ENCODE peak calls at places on chromosomes 1 and 21, in six cellular contexts. O, H, V, K, B and E are unnamed samples.
A peak's percentile ranks its signal among the peaks of the same experiment; 100 is the strongest.

GRCh38 chr1:109971559-109971958 is 13.0 kb upstream of the AHCYL1 start:
- DNase-seq in O (no peak), H (no peak), V (no peak), K (no peak), B (no peak), E (no peak)

GRCh38 chr1:59750612-59751395 is 63.9 kb upstream of the HOOK1 start:
- DNase-seq in O (no peak), H (peak; percentile 76), V (no peak), K (peak; percentile 97), B (no peak), E (no peak)

GRCh38 chr1:64482720-64483119 is 12.8 kb downstream of the CACHD1 start:
- DNase-seq in O (no peak), H (no peak), V (no peak), K (no peak), B (no peak), E (no peak)

GRCh38 chr1:85460555-85461088 is 4.3 kb downstream of the DDAH1 start:
- DNase-seq in O (no peak), H (no peak), V (no peak), K (no peak), B (no peak), E (peak; percentile 58)

GRCh38 chr1:94801919-94802546 is 18.1 kb upstream of the SLC44A3 start:
- DNase-seq in O (peak; percentile 82), H (peak; percentile 77), V (no peak), K (peak; percentile 71), B (peak; percentile 47), E (peak; percentile 42)

GRCh38 chr1:186648606-186649005 is 31.6 kb downstream of the PTGS2 start:
- DNase-seq in O (no peak), H (no peak), V (no peak), K (no peak), B (no peak), E (no peak)

GRCh38 chr1:175168782-175169181 is 23.8 kb downstream of the KIAA0040 start:
- DNase-seq in O (no peak), H (no peak), V (no peak), K (no peak), B (no peak), E (no peak)

GRCh38 chr1:231666957-231667601 is 40.5 kb downstream of the DISC1 start:
- DNase-seq in O (no peak), H (no peak), V (no peak), K (no peak), B (no peak), E (no peak)

GRCh38 chr1:203669739-203670138 is 43.1 kb downstream of the ATP2B4 start:
- DNase-seq in O (no peak), H (no peak), V (no peak), K (peak; percentile 70), B (no peak), E (no peak)

GRCh38 chr1:12177156-12177998 is 10.6 kb downstream of the TNFRSF1B start:
- DNase-seq in O (no peak), H (no peak), V (no peak), K (peak; percentile 20), B (no peak), E (no peak)

GRCh38 chr1:245277276-245277675 is 122.5 kb downstream of the KIF26B start:
- DNase-seq in O (no peak), H (no peak), V (no peak), K (no peak), B (no peak), E (no peak)

GRCh38 chr1:33055210-33055991 is 18.7 kb upstream of the AK2 start:
- DNase-seq in O (peak; percentile 81), H (peak; percentile 91), V (no peak), K (peak; percentile 86), B (peak; percentile 85), E (peak; percentile 66)

GRCh38 chr1:22691354-22691753 is 19.3 kb upstream of the EPHB2 start:
- DNase-seq in O (no peak), H (no peak), V (no peak), K (no peak), B (no peak), E (no peak)

GRCh38 chr1:47637111-47637685 is 199.4 kb downstream of the FOXD2 start:
- DNase-seq in O (no peak), H (no peak), V (no peak), K (no peak), B (no peak), E (no peak)

GRCh38 chr1:67572217-67572593 is 112.8 kb upstream of the GADD45A start:
- DNase-seq in O (no peak), H (no peak), V (no peak), K (no peak), B (no peak), E (no peak)

GRCh38 chr1:40773748-40774265 is 9.8 kb upstream of the KCNQ4 start:
- DNase-seq in O (no peak), H (no peak), V (no peak), K (peak; percentile 8), B (no peak), E (no peak)

GRCh38 chr1:28521502-28522164 is 15.8 kb downstream of the RCC1 start:
- DNase-seq in O (no peak), H (no peak), V (no peak), K (no peak), B (no peak), E (no peak)

GRCh38 chr21:38861989-38862683 is 56.4 kb downstream of the ETS2 start:
- DNase-seq in O (no peak), H (no peak), V (no peak), K (no peak), B (no peak), E (no peak)

GRCh38 chr1:116997666-116998065 is 3.9 kb upstream of the CD101 start:
- DNase-seq in O (no peak), H (no peak), V (no peak), K (no peak), B (no peak), E (no peak)

GRCh38 chr1:160416369-160416768 is 16.0 kb downstream of the VANGL2 start:
- DNase-seq in O (no peak), H (no peak), V (no peak), K (peak; percentile 31), B (peak; percentile 74), E (no peak)

GRCh38 chr1:50420689-50421365 is 2.4 kb downstream of the DMRTA2 start:
- DNase-seq in O (no peak), H (no peak), V (no peak), K (no peak), B (peak; percentile 54), E (no peak)

GRCh38 chr1:232682248-232682647 is 52.3 kb upstream of the SIPA1L2 start:
- DNase-seq in O (no peak), H (no peak), V (no peak), K (no peak), B (no peak), E (no peak)

GRCh38 chr1:206887701-206888100 is 9.5 kb upstream of the IL24 start:
- DNase-seq in O (no peak), H (no peak), V (no peak), K (no peak), B (no peak), E (no peak)

GRCh38 chr1:5664906-5665875 is 327.0 kb downstream of the NPHP4 start:
- DNase-seq in O (no peak), H (peak; percentile 40), V (no peak), K (no peak), B (no peak), E (no peak)

GRCh38 chr1:29975036-29975694 is 738.8 kb downstream of the PTPRU start:
- DNase-seq in O (no peak), H (no peak), V (peak; percentile 29), K (peak; percentile 4), B (no peak), E (no peak)

GRCh38 chr1:26724118-26724517 is 28.3 kb downstream of the ARID1A start:
- DNase-seq in O (no peak), H (no peak), V (no peak), K (no peak), B (no peak), E (no peak)

GRCh38 chr1:26717066-26717465 is 21.3 kb downstream of the ARID1A start:
- DNase-seq in O (no peak), H (no peak), V (no peak), K (no peak), B (no peak), E (no peak)

GRCh38 chr1:26723013-26723991 is 27.5 kb downstream of the ARID1A start:
- DNase-seq in O (peak; percentile 86), H (peak; percentile 97), V (peak; percentile 93), K (peak; percentile 99), B (peak; percentile 86), E (peak; percentile 63)

GRCh38 chr1:26721669-26722355 is 26.0 kb downstream of the ARID1A start:
- DNase-seq in O (no peak), H (no peak), V (no peak), K (no peak), B (no peak), E (no peak)

GRCh38 chr1:26719205-26719604 is 23.4 kb downstream of the ARID1A start:
- DNase-seq in O (no peak), H (no peak), V (no peak), K (no peak), B (no peak), E (no peak)
- H3K36me3 ChIP-seq in O (no peaks in the 10 kb centered on the region), H (no peaks in the 10 kb centered on the region), V (no peaks in the 10 kb centered on the region), K (no peaks in the 10 kb centered on the region), B (no peaks in the 10 kb centered on the region), E (no peaks in the 10 kb centered on the region)

DNA sequence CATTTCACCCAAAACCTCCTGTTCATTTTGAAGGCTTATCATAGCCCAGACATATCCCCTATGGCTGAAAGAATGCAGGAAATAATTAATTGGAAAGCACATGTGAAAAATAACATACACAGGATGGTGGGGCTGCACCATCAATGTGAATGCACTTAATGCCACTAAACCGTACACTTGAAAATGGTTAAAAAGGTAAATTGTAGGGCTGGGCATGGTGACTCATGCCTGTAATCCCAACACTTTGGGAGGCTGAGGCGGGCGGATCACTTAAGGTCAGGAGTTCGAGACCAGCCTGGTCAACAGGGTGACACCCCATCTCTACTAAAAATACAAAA is 98.7 kb upstream of the BACE2 start:
- DNase-seq in O (no peak), H (no peak), V (no peak), K (no peak), B (no peak), E (no peak)
- TF ChIP-seq CTCF in O (no peak), H (peak; percentile 36), V (no peak), K (no peak), B (no peak), E (no peak)

DNA sequence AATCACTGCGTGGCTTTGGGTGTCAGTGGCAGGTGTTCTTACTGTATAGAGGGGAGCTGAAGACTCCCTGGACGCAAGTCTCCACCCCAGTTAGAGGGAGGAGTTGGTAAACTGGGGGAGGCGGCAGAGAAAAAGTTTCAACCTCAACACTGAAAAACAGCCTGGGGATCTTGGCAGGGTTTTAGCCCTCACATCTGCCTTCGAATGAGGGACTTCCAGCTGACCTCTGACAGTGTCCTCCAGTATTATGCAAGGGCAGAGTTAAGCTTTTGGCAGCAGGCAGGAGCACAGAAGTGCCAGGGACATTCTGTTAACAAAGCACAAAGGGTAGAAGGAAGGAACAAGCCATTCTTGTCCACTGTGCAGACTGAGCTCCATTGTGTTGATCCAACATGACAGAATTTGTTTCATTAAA is 41.2 kb upstream of the RAB4A start:
- DNase-seq in O (no peak), H (peak; percentile 93), V (no peak), K (no peak), B (no peak), E (peak; percentile 85)
- TF ChIP-seq POLR2AphosphoS5 in O (peak; percentile 70), H (peak; percentile 75), V (no peak), K (no peak), B (no peak), E (peak; percentile 85)

DNA sequence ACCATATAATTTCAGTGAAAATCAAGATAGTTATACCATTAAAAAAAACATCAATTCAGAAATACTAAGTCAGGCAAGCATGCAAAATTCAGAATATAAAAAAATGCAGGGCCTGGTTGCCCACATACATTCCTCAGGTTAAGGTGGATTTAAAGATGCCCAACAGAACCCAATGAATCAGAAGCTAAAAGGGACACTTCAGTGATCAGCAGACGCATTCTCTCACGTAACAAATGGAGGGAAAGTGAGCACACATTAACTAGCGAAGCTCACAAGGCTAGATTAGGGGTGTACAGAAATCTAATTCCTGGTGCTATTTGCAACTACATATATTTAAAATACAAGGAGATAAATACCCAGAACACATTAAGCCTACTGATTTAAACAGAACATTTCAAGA is 17.5 kb downstream of the TOMM20 start:
- DNase-seq in O (no peak), H (no peak), V (peak; percentile 6), K (no peak), B (no peak), E (no peak)
- H3K36me3 ChIP-seq in O (peaks cover 73% of the 10 kb centered on the region), H (no peaks in the 10 kb centered on the region), V (peaks cover 43% of the 10 kb centered on the region), K (peaks cover 24% of the 10 kb centered on the region), B (peaks cover 59% of the 10 kb centered on the region), E (no peaks in the 10 kb centered on the region)